ENCODE peak calls at places on chromosomes 6 and 20, in five cellular contexts. One of them, this sample, is unnamed.

GRCh38 chr20:62066983-62067433 is 1.3 kb upstream of the TAF4 start:
- DNase-seq in ovary: peak
- DNase-seq in psoas muscle: no peak
- DNase-seq in glutamatergic neuron: no peak
- DNase-seq in fibroblast of the aortic adventitia: peak
- DNase-seq in this sample: no peak

GRCh38 chr6:24798740-24799540 is at the start of gene ARMH2:
- DNase-seq in ovary: no peak
- DNase-seq in fibroblast of the aortic adventitia: no peak
- DNase-seq in psoas muscle: no peak
- DNase-seq in glutamatergic neuron: no peak
- DNase-seq in this sample: no peak

GRCh38 chr20:9225879-9226278 is 157.0 kb downstream of the PLCB4 start:
- DNase-seq in ovary: no peak
- DNase-seq in fibroblast of the aortic adventitia: no peak
- DNase-seq in glutamatergic neuron: no peak
- DNase-seq in psoas muscle: peak
- DNase-seq in this sample: no peak

GRCh38 chr20:48971956-48972355 is 50.4 kb downstream of the ARFGEF2 start:
- DNase-seq in fibroblast of the aortic adventitia: no peak
- DNase-seq in ovary: no peak
- DNase-seq in psoas muscle: no peak
- DNase-seq in glutamatergic neuron: no peak
- DNase-seq in this sample: no peak

GRCh38 chr6:15392182-15392581 is 146.3 kb downstream of the JARID2 start:
- DNase-seq in psoas muscle: no peak
- DNase-seq in ovary: no peak
- DNase-seq in fibroblast of the aortic adventitia: no peak
- DNase-seq in glutamatergic neuron: no peak
- DNase-seq in this sample: no peak

GRCh38 chr6:42166444-42167141 is 6.6 kb upstream of the GUCA1A start:
- DNase-seq in ovary: peak
- DNase-seq in glutamatergic neuron: peak
- DNase-seq in fibroblast of the aortic adventitia: peak
- DNase-seq in psoas muscle: peak
- DNase-seq in this sample: peak

GRCh38 chr6:105797313-105797970 is 288.7 kb upstream of the PRDM1 start:
- DNase-seq in fibroblast of the aortic adventitia: no peak
- DNase-seq in glutamatergic neuron: no peak
- DNase-seq in psoas muscle: no peak
- DNase-seq in ovary: no peak
- DNase-seq in this sample: no peak

GRCh38 chr6:111727798-111728197 is 122.1 kb upstream of the TRAF3IP2 start:
- DNase-seq in glutamatergic neuron: no peak
- DNase-seq in ovary: no peak
- DNase-seq in psoas muscle: no peak
- DNase-seq in fibroblast of the aortic adventitia: no peak
- DNase-seq in this sample: no peak

GRCh38 chr20:58571341-58571941 is 56.2 kb upstream of the APCDD1L start:
- DNase-seq in ovary: no peak
- DNase-seq in fibroblast of the aortic adventitia: no peak
- DNase-seq in psoas muscle: no peak
- DNase-seq in glutamatergic neuron: no peak
- DNase-seq in this sample: peak

GRCh38 chr20:58555078-58555765 is 40.0 kb upstream of the APCDD1L start:
- DNase-seq in psoas muscle: no peak
- DNase-seq in ovary: no peak
- DNase-seq in glutamatergic neuron: no peak
- DNase-seq in fibroblast of the aortic adventitia: peak
- DNase-seq in this sample: peak

GRCh38 chr6:144321839-144322591 is 36.9 kb downstream of the UTRN start:
- DNase-seq in psoas muscle: no peak
- DNase-seq in ovary: no peak
- DNase-seq in glutamatergic neuron: no peak
- DNase-seq in fibroblast of the aortic adventitia: no peak
- DNase-seq in this sample: peak

GRCh38 chr6:154766288-154766687 is 33.1 kb downstream of the SCAF8 start:
- DNase-seq in psoas muscle: no peak
- DNase-seq in glutamatergic neuron: no peak
- DNase-seq in fibroblast of the aortic adventitia: peak
- DNase-seq in ovary: no peak
- DNase-seq in this sample: no peak

GRCh38 chr6:53306819-53307347 is 41.9 kb downstream of the ELOVL5 start:
- DNase-seq in glutamatergic neuron: no peak
- DNase-seq in fibroblast of the aortic adventitia: no peak
- DNase-seq in psoas muscle: no peak
- DNase-seq in ovary: no peak
- DNase-seq in this sample: no peak

GRCh38 chr6:56314683-56315523 is 67.5 kb upstream of the COL21A1 start:
- DNase-seq in glutamatergic neuron: peak
- DNase-seq in fibroblast of the aortic adventitia: peak
- DNase-seq in psoas muscle: no peak
- DNase-seq in ovary: no peak
- DNase-seq in this sample: peak

GRCh38 chr6:22828179-22829062 is 259.1 kb downstream of the HDGFL1 start:
- DNase-seq in glutamatergic neuron: no peak
- DNase-seq in fibroblast of the aortic adventitia: peak
- DNase-seq in ovary: peak
- DNase-seq in psoas muscle: no peak
- DNase-seq in this sample: peak

GRCh38 chr6:47071681-47072080 is 29.5 kb upstream of the ADGRF1 start:
- DNase-seq in fibroblast of the aortic adventitia: no peak
- DNase-seq in ovary: no peak
- DNase-seq in glutamatergic neuron: no peak
- DNase-seq in psoas muscle: no peak
- DNase-seq in this sample: no peak

GRCh38 chr20:47468290-47469050 is 33.2 kb upstream of the NCOA3 start:
- DNase-seq in fibroblast of the aortic adventitia: no peak
- DNase-seq in glutamatergic neuron: no peak
- DNase-seq in psoas muscle: no peak
- DNase-seq in ovary: no peak
- DNase-seq in this sample: peak

GRCh38 chr20:25032065-25032477 is 25.9 kb downstream of the ACSS1 start:
- DNase-seq in psoas muscle: peak
- DNase-seq in fibroblast of the aortic adventitia: no peak
- DNase-seq in ovary: no peak
- DNase-seq in glutamatergic neuron: no peak
- DNase-seq in this sample: no peak

GRCh38 chr20:47360207-47360488 is 3.6 kb upstream of the ZMYND8 start:
- DNase-seq in glutamatergic neuron: no peak
- DNase-seq in ovary: peak
- DNase-seq in psoas muscle: no peak
- DNase-seq in fibroblast of the aortic adventitia: peak
- DNase-seq in this sample: peak

GRCh38 chr20:57066126-57066900 is 200.1 kb downstream of the BMP7 start:
- DNase-seq in ovary: no peak
- DNase-seq in glutamatergic neuron: no peak
- DNase-seq in fibroblast of the aortic adventitia: no peak
- DNase-seq in psoas muscle: no peak
- DNase-seq in this sample: peak

GRCh38 chr20:41374568-41374920 is 7.9 kb upstream of the EMILIN3 start:
- DNase-seq in fibroblast of the aortic adventitia: no peak
- DNase-seq in ovary: no peak
- DNase-seq in psoas muscle: no peak
- DNase-seq in glutamatergic neuron: no peak
- DNase-seq in this sample: no peak

GRCh38 chr6:2764610-2765165 is 505 bp upstream of the WRNIP1 start:
- DNase-seq in psoas muscle: peak
- DNase-seq in fibroblast of the aortic adventitia: peak
- DNase-seq in ovary: no peak
- DNase-seq in glutamatergic neuron: peak
- DNase-seq in this sample: peak

GRCh38 chr20:24470031-24470781 is 777 bp downstream of the SYNDIG1 start:
- DNase-seq in psoas muscle: no peak
- DNase-seq in fibroblast of the aortic adventitia: peak
- DNase-seq in glutamatergic neuron: peak
- DNase-seq in ovary: peak
- DNase-seq in this sample: no peak

GRCh38 chr20:57772349-57772964 is 62.6 kb upstream of the PMEPA1 start:
- DNase-seq in glutamatergic neuron: no peak
- DNase-seq in fibroblast of the aortic adventitia: peak
- DNase-seq in psoas muscle: no peak
- DNase-seq in ovary: no peak
- DNase-seq in this sample: peak

GRCh38 chr20:5078399-5078958 is 41.3 kb downstream of the PCNA start:
- DNase-seq in fibroblast of the aortic adventitia: peak
- DNase-seq in psoas muscle: peak
- DNase-seq in ovary: peak
- DNase-seq in glutamatergic neuron: no peak
- DNase-seq in this sample: peak

GRCh38 chr6:26754212-26754611 is 94.7 kb upstream of the ZNF322 start:
- DNase-seq in psoas muscle: no peak
- DNase-seq in ovary: no peak
- DNase-seq in fibroblast of the aortic adventitia: no peak
- DNase-seq in glutamatergic neuron: no peak
- DNase-seq in this sample: no peak

GRCh38 chr6:149132336-149132735 is 185.2 kb upstream of the TAB2 start:
- DNase-seq in fibroblast of the aortic adventitia: no peak
- DNase-seq in ovary: no peak
- DNase-seq in psoas muscle: no peak
- DNase-seq in glutamatergic neuron: no peak
- DNase-seq in this sample: no peak

GRCh38 chr6:128422200-128422599 is 98.2 kb downstream of the PTPRK start:
- DNase-seq in glutamatergic neuron: no peak
- DNase-seq in fibroblast of the aortic adventitia: no peak
- DNase-seq in psoas muscle: no peak
- DNase-seq in ovary: no peak
- DNase-seq in this sample: no peak

GRCh38 chr6:69894578-69895347 is 28.4 kb downstream of the COL19A1 start:
- DNase-seq in fibroblast of the aortic adventitia: peak
- DNase-seq in ovary: no peak
- DNase-seq in glutamatergic neuron: no peak
- DNase-seq in psoas muscle: no peak
- DNase-seq in this sample: peak

GRCh38 chr6:3389390-3390167 is 67.3 kb downstream of the SLC22A23 start:
- DNase-seq in psoas muscle: peak
- DNase-seq in ovary: no peak
- DNase-seq in glutamatergic neuron: no peak
- DNase-seq in fibroblast of the aortic adventitia: peak
- DNase-seq in this sample: no peak

GRCh38 chr20:16477632-16478031 is 95.6 kb downstream of the KIF16B start:
- DNase-seq in glutamatergic neuron: no peak
- DNase-seq in ovary: no peak
- DNase-seq in fibroblast of the aortic adventitia: peak
- DNase-seq in psoas muscle: no peak
- DNase-seq in this sample: peak

GRCh38 chr6:37641546-37641945 is 56.1 kb downstream of the MDGA1 start:
- DNase-seq in glutamatergic neuron: no peak
- DNase-seq in psoas muscle: no peak
- DNase-seq in ovary: no peak
- DNase-seq in fibroblast of the aortic adventitia: no peak
- DNase-seq in this sample: no peak

GRCh38 chr20:1014471-1014870 is 12.4 kb upstream of the RSPO4 start:
- DNase-seq in fibroblast of the aortic adventitia: no peak
- DNase-seq in ovary: no peak
- DNase-seq in glutamatergic neuron: no peak
- DNase-seq in psoas muscle: no peak
- DNase-seq in this sample: no peak

GRCh38 chr20:1019344-1019743 is 17.2 kb upstream of the RSPO4 start:
- DNase-seq in glutamatergic neuron: no peak
- DNase-seq in psoas muscle: no peak
- DNase-seq in fibroblast of the aortic adventitia: no peak
- DNase-seq in ovary: no peak
- DNase-seq in this sample: no peak

GRCh38 chr20:1015181-1015580 is 13.1 kb upstream of the RSPO4 start:
- DNase-seq in psoas muscle: no peak
- DNase-seq in glutamatergic neuron: no peak
- DNase-seq in ovary: no peak
- DNase-seq in fibroblast of the aortic adventitia: no peak
- DNase-seq in this sample: no peak

GRCh38 chr20:1020614-1021013 is 18.5 kb upstream of the RSPO4 start:
- DNase-seq in ovary: no peak
- DNase-seq in fibroblast of the aortic adventitia: no peak
- DNase-seq in glutamatergic neuron: no peak
- DNase-seq in psoas muscle: no peak
- DNase-seq in this sample: no peak

GRCh38 chr20:1017677-1018076 is 15.6 kb upstream of the RSPO4 start:
- DNase-seq in fibroblast of the aortic adventitia: no peak
- DNase-seq in ovary: no peak
- DNase-seq in psoas muscle: no peak
- DNase-seq in glutamatergic neuron: no peak
- DNase-seq in this sample: no peak
- TF ChIP-seq CTCF in fibroblast of the aortic adventitia: no peak
- TF ChIP-seq CTCF in ovary: no peak
- TF ChIP-seq CTCF in psoas muscle: no peak
- TF ChIP-seq CTCF in glutamatergic neuron: no peak
- TF ChIP-seq CTCF in this sample: no peak

DNA sequence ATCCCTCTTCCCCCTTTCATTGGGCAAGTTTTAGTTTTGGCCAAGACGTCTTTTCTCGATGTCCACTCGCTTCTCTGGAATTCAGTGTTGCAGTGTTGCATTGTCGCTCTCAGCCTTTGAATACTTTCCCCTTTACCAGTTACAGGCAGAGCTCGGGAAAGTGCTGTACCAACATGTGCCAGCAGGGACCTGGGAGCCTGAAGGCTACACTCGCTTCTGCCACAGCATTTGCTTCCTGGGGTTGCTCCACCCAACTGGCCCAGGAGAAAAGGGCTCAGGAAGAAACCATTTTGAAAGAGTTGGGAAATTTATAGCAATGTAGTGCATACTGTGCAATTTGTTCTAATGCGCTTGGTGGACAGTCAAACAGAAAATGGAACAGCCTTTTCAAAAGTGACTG is 78.6 kb downstream of the LINC00237 start:
- DNase-seq in fibroblast of the aortic adventitia: no peak
- DNase-seq in psoas muscle: no peak
- DNase-seq in ovary: no peak
- DNase-seq in glutamatergic neuron: peak
- DNase-seq in this sample: no peak
- TF ChIP-seq CTCF in fibroblast of the aortic adventitia: peak
- TF ChIP-seq CTCF in psoas muscle: no peak
- TF ChIP-seq CTCF in ovary: no peak
- TF ChIP-seq CTCF in glutamatergic neuron: peak
- TF ChIP-seq CTCF in this sample: no peak

GRCh38 chr20:49982072-49982345 is 771 bp upstream of the SNAI1 start:
- DNase-seq in fibroblast of the aortic adventitia: no peak
- DNase-seq in psoas muscle: no peak
- DNase-seq in ovary: no peak
- DNase-seq in glutamatergic neuron: no peak
- DNase-seq in this sample: no peak
- TF ChIP-seq CTCF in fibroblast of the aortic adventitia: no peak
- TF ChIP-seq CTCF in psoas muscle: no peak
- TF ChIP-seq CTCF in ovary: no peak
- TF ChIP-seq CTCF in glutamatergic neuron: no peak
- TF ChIP-seq CTCF in this sample: no peak

GRCh38 chr20:36506253-36506652 is 35.1 kb upstream of the MYL9 start:
- DNase-seq in ovary: no peak
- DNase-seq in fibroblast of the aortic adventitia: no peak
- DNase-seq in psoas muscle: no peak
- DNase-seq in glutamatergic neuron: no peak
- DNase-seq in this sample: no peak
- TF ChIP-seq CTCF in ovary: no peak
- TF ChIP-seq CTCF in fibroblast of the aortic adventitia: peak
- TF ChIP-seq CTCF in psoas muscle: no peak
- TF ChIP-seq CTCF in glutamatergic neuron: peak
- TF ChIP-seq CTCF in this sample: peak